ENCODE peak calls at places on chromosomes 16 and 17, in seven cellular contexts. One of them, this sample, is unnamed.

GRCh38 chr17:32529604-32530003 is 42.8 kb downstream of the CDK5R1 start:
- DNase-seq in body of pancreas: no peak
- DNase-seq in HCT116: no peak
- DNase-seq in stomach: no peak
- DNase-seq in esophagus squamous epithelium: no peak
- DNase-seq in IMR-90: no peak
- DNase-seq in A549: no peak
- DNase-seq in this sample: no peak

GRCh38 chr17:49315974-49316570 is 46.0 kb downstream of the ZNF652 start:
- DNase-seq in body of pancreas: no peak
- DNase-seq in stomach: no peak
- DNase-seq in esophagus squamous epithelium: no peak
- DNase-seq in A549: no peak
- DNase-seq in HCT116: no peak
- DNase-seq in IMR-90: peak; percentile 27
- DNase-seq in this sample: no peak

GRCh38 chr16:81319221-81319912 is 4.6 kb downstream of the GAN start:
- DNase-seq in A549: peak; percentile 22
- DNase-seq in stomach: no peak
- DNase-seq in esophagus squamous epithelium: no peak
- DNase-seq in IMR-90: peak; percentile 77
- DNase-seq in HCT116: no peak
- DNase-seq in body of pancreas: no peak
- DNase-seq in this sample: no peak

GRCh38 chr16:86528061-86528929 is 18.0 kb downstream of the FOXF1 start:
- DNase-seq in esophagus squamous epithelium: no peak
- DNase-seq in body of pancreas: no peak
- DNase-seq in stomach: no peak
- DNase-seq in IMR-90: no peak
- DNase-seq in HCT116: no peak
- DNase-seq in A549: no peak
- DNase-seq in this sample: no peak

GRCh38 chr17:19958023-19958422 is 19.6 kb downstream of the AKAP10 start:
- DNase-seq in HCT116: peak; percentile 32
- DNase-seq in stomach: no peak
- DNase-seq in IMR-90: peak; percentile 96
- DNase-seq in body of pancreas: no peak
- DNase-seq in A549: peak; percentile 89
- DNase-seq in esophagus squamous epithelium: no peak
- DNase-seq in this sample: no peak

GRCh38 chr17:37770631-37771518 is 26.0 kb upstream of the HNF1B start:
- DNase-seq in body of pancreas: peak; percentile 86
- DNase-seq in HCT116: peak; percentile 44
- DNase-seq in A549: peak; percentile 82
- DNase-seq in esophagus squamous epithelium: no peak
- DNase-seq in IMR-90: peak; percentile 62
- DNase-seq in stomach: peak; percentile 84
- DNase-seq in this sample: no peak

GRCh38 chr17:43667506-43668438 is 6.0 kb upstream of the MEOX1 start:
- DNase-seq in body of pancreas: no peak
- DNase-seq in stomach: no peak
- DNase-seq in IMR-90: peak; percentile 81
- DNase-seq in A549: no peak
- DNase-seq in esophagus squamous epithelium: no peak
- DNase-seq in HCT116: no peak
- DNase-seq in this sample: no peak

GRCh38 chr17:81340606-81341346 is 45.7 kb upstream of the SLC38A10 start:
- DNase-seq in A549: no peak
- DNase-seq in esophagus squamous epithelium: no peak
- DNase-seq in IMR-90: no peak
- DNase-seq in body of pancreas: peak; percentile 60
- DNase-seq in HCT116: no peak
- DNase-seq in stomach: no peak
- DNase-seq in this sample: no peak

GRCh38 chr17:29251969-29252866 is 5.6 kb downstream of the CRYBA1 start:
- DNase-seq in HCT116: no peak
- DNase-seq in stomach: no peak
- DNase-seq in IMR-90: peak; percentile 50
- DNase-seq in esophagus squamous epithelium: no peak
- DNase-seq in body of pancreas: no peak
- DNase-seq in A549: peak; percentile 59
- DNase-seq in this sample: no peak

GRCh38 chr17:21036361-21036881 is 6.4 kb downstream of the USP22 start:
- DNase-seq in stomach: no peak
- DNase-seq in body of pancreas: no peak
- DNase-seq in IMR-90: peak; percentile 44
- DNase-seq in A549: no peak
- DNase-seq in esophagus squamous epithelium: no peak
- DNase-seq in HCT116: no peak
- DNase-seq in this sample: no peak

GRCh38 chr17:57868007-57868774 is 18.3 kb upstream of the MRPS23 start:
- DNase-seq in esophagus squamous epithelium: peak; percentile 32
- DNase-seq in stomach: peak; percentile 43
- DNase-seq in A549: peak; percentile 92
- DNase-seq in IMR-90: peak; percentile 94
- DNase-seq in HCT116: peak; percentile 90
- DNase-seq in body of pancreas: peak; percentile 74
- DNase-seq in this sample: no peak

GRCh38 chr17:81396722-81397313 is 1.6 kb downstream of the BAHCC1 start:
- DNase-seq in IMR-90: no peak
- DNase-seq in stomach: peak; percentile 56
- DNase-seq in esophagus squamous epithelium: no peak
- DNase-seq in HCT116: no peak
- DNase-seq in body of pancreas: no peak
- DNase-seq in A549: peak; percentile 83
- DNase-seq in this sample: no peak

GRCh38 chr17:56777859-56778258 is 55.9 kb downstream of the C17orf67 start:
- DNase-seq in esophagus squamous epithelium: no peak
- DNase-seq in IMR-90: peak; percentile 81
- DNase-seq in HCT116: no peak
- DNase-seq in body of pancreas: no peak
- DNase-seq in stomach: no peak
- DNase-seq in A549: no peak
- DNase-seq in this sample: no peak

GRCh38 chr17:82153745-82154375 is 55.8 kb upstream of the FASN start:
- DNase-seq in body of pancreas: peak; percentile 77
- DNase-seq in IMR-90: peak; percentile 55
- DNase-seq in stomach: peak; percentile 88
- DNase-seq in esophagus squamous epithelium: peak; percentile 31
- DNase-seq in HCT116: peak; percentile 54
- DNase-seq in A549: peak; percentile 78
- DNase-seq in this sample: no peak

GRCh38 chr16:84196101-84196500 is 5.1 kb downstream of the ADAD2 start:
- DNase-seq in esophagus squamous epithelium: no peak
- DNase-seq in HCT116: no peak
- DNase-seq in body of pancreas: no peak
- DNase-seq in IMR-90: no peak
- DNase-seq in stomach: no peak
- DNase-seq in A549: no peak
- DNase-seq in this sample: no peak

GRCh38 chr17:68390888-68391545 is 66.3 kb downstream of the WIPI1 start:
- DNase-seq in esophagus squamous epithelium: no peak
- DNase-seq in HCT116: no peak
- DNase-seq in stomach: no peak
- DNase-seq in IMR-90: peak; percentile 45
- DNase-seq in A549: no peak
- DNase-seq in body of pancreas: no peak
- DNase-seq in this sample: peak; percentile 43

GRCh38 chr16:27722892-27723450 is 173.0 kb downstream of the KATNIP start:
- DNase-seq in stomach: no peak
- DNase-seq in body of pancreas: no peak
- DNase-seq in HCT116: no peak
- DNase-seq in A549: no peak
- DNase-seq in IMR-90: no peak
- DNase-seq in esophagus squamous epithelium: no peak
- DNase-seq in this sample: no peak

GRCh38 chr16:67593288-67593687 is 31.0 kb downstream of the CTCF start:
- DNase-seq in IMR-90: no peak
- DNase-seq in stomach: no peak
- DNase-seq in body of pancreas: no peak
- DNase-seq in esophagus squamous epithelium: no peak
- DNase-seq in A549: no peak
- DNase-seq in HCT116: no peak
- DNase-seq in this sample: no peak

GRCh38 chr17:48561894-48562810 is 16.0 kb downstream of the HOXB4 start:
- DNase-seq in IMR-90: peak; percentile 68
- DNase-seq in stomach: no peak
- DNase-seq in body of pancreas: no peak
- DNase-seq in esophagus squamous epithelium: no peak
- DNase-seq in HCT116: no peak
- DNase-seq in A549: no peak
- DNase-seq in this sample: no peak

GRCh38 chr17:80104321-80104955 is 3.1 kb downstream of the GAA start:
- DNase-seq in stomach: no peak
- DNase-seq in body of pancreas: no peak
- DNase-seq in HCT116: no peak
- DNase-seq in esophagus squamous epithelium: no peak
- DNase-seq in IMR-90: no peak
- DNase-seq in A549: no peak
- DNase-seq in this sample: no peak

DNA sequence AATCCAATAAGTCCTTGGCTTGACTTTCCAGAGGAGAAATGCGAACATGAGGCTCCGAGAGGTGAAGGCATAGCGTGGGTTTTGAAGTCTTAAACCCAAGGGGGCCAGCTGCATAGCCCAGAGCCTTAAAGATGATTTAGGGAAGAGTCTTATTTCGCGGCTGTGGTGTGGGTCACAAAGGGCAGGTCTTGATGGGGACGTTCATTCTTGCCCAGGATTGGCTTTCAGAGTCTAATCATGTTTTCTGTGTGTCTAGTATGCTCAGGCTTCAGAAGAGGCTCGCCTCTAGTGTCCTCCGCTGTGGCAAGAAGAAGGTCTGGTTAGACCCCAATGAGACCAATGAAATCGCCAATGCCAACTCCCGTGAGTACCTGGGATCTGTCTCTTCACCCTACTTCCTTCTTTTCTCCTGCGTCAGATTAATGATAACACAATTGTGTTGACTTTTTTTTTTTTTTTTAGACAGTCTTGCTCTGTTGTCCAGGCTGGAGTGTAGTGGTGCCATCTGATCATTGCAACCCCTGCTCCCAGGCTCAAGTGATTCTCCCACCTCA is 951 bp downstream of the RPL19 start:
- DNase-seq in A549: no peak
- DNase-seq in esophagus squamous epithelium: no peak
- DNase-seq in body of pancreas: no peak
- DNase-seq in IMR-90: no peak
- DNase-seq in stomach: no peak
- DNase-seq in HCT116: no peak
- DNase-seq in this sample: no peak
- H3K4me1 ChIP-seq in A549: peaks cover 34% of the 10 kb centered on the region
- H3K4me1 ChIP-seq in esophagus squamous epithelium: peaks cover 59% of the 10 kb centered on the region
- H3K4me1 ChIP-seq in body of pancreas: peaks cover 38% of the 10 kb centered on the region
- H3K4me1 ChIP-seq in IMR-90: peaks cover 11% of the 10 kb centered on the region
- H3K4me1 ChIP-seq in stomach: peaks cover 32% of the 10 kb centered on the region
- H3K4me1 ChIP-seq in HCT116: peaks cover 20% of the 10 kb centered on the region
- H3K4me1 ChIP-seq in this sample: peaks cover 49% of the 10 kb centered on the region

GRCh38 chr16:12028220-12028619 is 51.7 kb downstream of the SNX29 start:
- DNase-seq in A549: no peak
- DNase-seq in body of pancreas: no peak
- DNase-seq in esophagus squamous epithelium: no peak
- DNase-seq in stomach: no peak
- DNase-seq in HCT116: no peak
- DNase-seq in IMR-90: no peak
- DNase-seq in this sample: no peak
- TF ChIP-seq POLR2A in A549: no peak
- TF ChIP-seq POLR2A in body of pancreas: no peak
- TF ChIP-seq POLR2A in esophagus squamous epithelium: no peak
- TF ChIP-seq POLR2A in stomach: no peak
- TF ChIP-seq POLR2A in HCT116: no peak
- TF ChIP-seq POLR2A in IMR-90: no peak
- TF ChIP-seq POLR2A in this sample: no peak

DNA sequence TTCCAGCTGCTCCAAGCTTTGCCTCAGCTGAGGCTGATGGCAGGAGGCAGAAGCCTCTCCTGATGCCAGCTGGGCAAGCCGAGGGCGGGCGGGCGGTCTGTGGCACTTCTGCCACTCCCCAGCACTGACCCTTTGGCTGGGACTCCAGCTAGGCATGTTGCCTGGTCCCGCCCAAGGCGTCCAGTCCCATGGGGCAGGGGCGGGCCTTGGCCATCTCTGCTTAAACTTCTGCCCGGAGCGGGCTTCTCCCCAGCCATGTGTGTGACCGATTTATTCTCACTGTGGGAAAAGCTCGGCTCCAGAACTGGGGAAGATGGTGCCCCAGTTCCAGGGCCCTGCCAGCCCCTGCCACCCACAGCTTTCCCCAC is 349.1 kb downstream of the SEC14L1 start:
- DNase-seq in stomach: peak; percentile 86
- DNase-seq in HCT116: no peak
- DNase-seq in A549: no peak
- DNase-seq in esophagus squamous epithelium: no peak
- DNase-seq in body of pancreas: no peak
- DNase-seq in IMR-90: no peak
- DNase-seq in this sample: no peak
- H3K4me1 ChIP-seq in stomach: peaks cover 12% of the 10 kb centered on the region
- H3K4me1 ChIP-seq in HCT116: no peaks in the 10 kb centered on the region
- H3K4me1 ChIP-seq in A549: peaks cover 4% of the 10 kb centered on the region
- H3K4me1 ChIP-seq in esophagus squamous epithelium: peaks cover 52% of the 10 kb centered on the region
- H3K4me1 ChIP-seq in body of pancreas: no peaks in the 10 kb centered on the region
- H3K4me1 ChIP-seq in IMR-90: peaks cover 3% of the 10 kb centered on the region
- H3K4me1 ChIP-seq in this sample: peaks cover 36% of the 10 kb centered on the region

DNA sequence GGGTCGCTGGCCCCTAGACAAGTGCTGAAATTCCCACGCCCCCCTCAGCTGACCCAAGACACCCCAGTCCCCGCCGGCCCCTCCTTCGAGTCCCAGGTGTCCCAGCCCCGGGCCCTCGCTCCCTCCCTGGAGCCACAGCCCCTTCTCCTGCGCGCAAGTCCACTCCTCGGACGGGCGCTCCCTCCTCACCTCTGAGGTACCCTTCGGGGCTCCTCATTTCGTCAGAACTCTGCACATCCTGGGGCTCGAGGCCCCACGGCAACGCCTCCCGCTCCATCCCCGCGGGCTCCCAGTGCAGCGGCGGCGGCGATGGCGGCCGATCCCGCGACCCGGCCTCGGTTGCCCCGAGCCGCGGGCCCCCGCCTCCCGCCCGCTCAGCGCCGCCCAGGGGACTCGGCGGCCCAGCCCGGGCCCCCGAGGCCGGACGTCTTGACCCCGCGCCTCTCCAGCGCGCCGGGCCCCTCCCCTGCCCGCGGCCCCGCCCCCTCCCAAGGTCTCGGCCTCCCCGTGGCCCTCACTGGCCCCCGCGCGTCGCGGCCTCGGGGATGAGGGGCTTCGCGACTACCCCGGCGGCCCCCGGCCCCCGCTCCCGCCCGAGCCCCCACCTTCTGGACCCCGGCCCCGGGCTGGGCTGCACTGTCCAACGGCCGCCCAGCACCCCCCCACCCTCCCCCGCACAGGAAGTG is at the start of gene ZNF768:
- DNase-seq in A549: peak; percentile 33
- DNase-seq in HCT116: no peak
- DNase-seq in esophagus squamous epithelium: no peak
- DNase-seq in stomach: no peak
- DNase-seq in body of pancreas: peak; percentile 46
- DNase-seq in IMR-90: no peak
- DNase-seq in this sample: no peak
- TF ChIP-seq POLR2A in A549: peak; percentile 54
- TF ChIP-seq POLR2A in HCT116: peak; percentile 76
- TF ChIP-seq POLR2A in esophagus squamous epithelium: no peak
- TF ChIP-seq POLR2A in stomach: no peak
- TF ChIP-seq POLR2A in body of pancreas: no peak
- TF ChIP-seq POLR2A in IMR-90: no peak
- TF ChIP-seq POLR2A in this sample: no peak

GRCh38 chr16:17261197-17261858 is 209.4 kb downstream of the XYLT1 start:
- DNase-seq in esophagus squamous epithelium: no peak
- DNase-seq in A549: no peak
- DNase-seq in IMR-90: no peak
- DNase-seq in stomach: no peak
- DNase-seq in HCT116: no peak
- DNase-seq in body of pancreas: no peak
- DNase-seq in this sample: no peak
- H3K4me1 ChIP-seq in esophagus squamous epithelium: no peaks in the 10 kb centered on the region
- H3K4me1 ChIP-seq in A549: no peaks in the 10 kb centered on the region
- H3K4me1 ChIP-seq in IMR-90: no peaks in the 10 kb centered on the region
- H3K4me1 ChIP-seq in stomach: no peaks in the 10 kb centered on the region
- H3K4me1 ChIP-seq in HCT116: no peaks in the 10 kb centered on the region
- H3K4me1 ChIP-seq in body of pancreas: peaks cover 26% of the 10 kb centered on the region
- H3K4me1 ChIP-seq in this sample: peaks cover 11% of the 10 kb centered on the region